ENCODE peak calls at places on chromosomes 2 and 18, in nine cellular contexts. One of them, this sample, is unnamed.

GRCh38 chr2:138421971-138422335 is 79.6 kb upstream of the SPOPL start:
- DNase-seq in astrocyte of the spinal cord: peak
- DNase-seq in RWPE1: peak
- DNase-seq in epithelial cell of esophagus: peak
- DNase-seq in lower leg skin: no peak
- DNase-seq in pancreas: no peak
- DNase-seq in CD8-positive, alpha-beta T cell: no peak
- DNase-seq in HCEC 1CT: peak
- DNase-seq in lung: no peak
- DNase-seq in this sample: no peak

GRCh38 chr2:8310557-8311455 is 371.1 kb upstream of the ID2 start:
- DNase-seq in lower leg skin: no peak
- DNase-seq in lung: no peak
- DNase-seq in astrocyte of the spinal cord: no peak
- DNase-seq in RWPE1: no peak
- DNase-seq in epithelial cell of esophagus: no peak
- DNase-seq in pancreas: no peak
- DNase-seq in CD8-positive, alpha-beta T cell: no peak
- DNase-seq in HCEC 1CT: no peak
- DNase-seq in this sample: peak

GRCh38 chr2:29106980-29107388 is 8.2 kb upstream of the CLIP4 start:
- DNase-seq in epithelial cell of esophagus: peak
- DNase-seq in CD8-positive, alpha-beta T cell: no peak
- DNase-seq in HCEC 1CT: peak
- DNase-seq in lower leg skin: no peak
- DNase-seq in pancreas: no peak
- DNase-seq in lung: no peak
- DNase-seq in RWPE1: no peak
- DNase-seq in astrocyte of the spinal cord: no peak
- DNase-seq in this sample: no peak

GRCh38 chr2:170237572-170238120 is 59.7 kb downstream of the MYO3B start:
- DNase-seq in lung: no peak
- DNase-seq in pancreas: no peak
- DNase-seq in epithelial cell of esophagus: no peak
- DNase-seq in astrocyte of the spinal cord: no peak
- DNase-seq in lower leg skin: no peak
- DNase-seq in CD8-positive, alpha-beta T cell: no peak
- DNase-seq in RWPE1: no peak
- DNase-seq in HCEC 1CT: no peak
- DNase-seq in this sample: no peak

GRCh38 chr2:118477111-118477517 is 370.3 kb downstream of the EN1 start:
- DNase-seq in astrocyte of the spinal cord: no peak
- DNase-seq in epithelial cell of esophagus: no peak
- DNase-seq in lung: no peak
- DNase-seq in RWPE1: no peak
- DNase-seq in CD8-positive, alpha-beta T cell: no peak
- DNase-seq in HCEC 1CT: no peak
- DNase-seq in lower leg skin: no peak
- DNase-seq in pancreas: no peak
- DNase-seq in this sample: no peak

GRCh38 chr18:55316615-55317184 is 271.3 kb downstream of the TCF4 start:
- DNase-seq in CD8-positive, alpha-beta T cell: no peak
- DNase-seq in lung: no peak
- DNase-seq in pancreas: no peak
- DNase-seq in lower leg skin: no peak
- DNase-seq in epithelial cell of esophagus: no peak
- DNase-seq in HCEC 1CT: no peak
- DNase-seq in RWPE1: no peak
- DNase-seq in astrocyte of the spinal cord: no peak
- DNase-seq in this sample: no peak

GRCh38 chr2:3102915-3103569 is 274.6 kb downstream of the EIPR1 start:
- DNase-seq in astrocyte of the spinal cord: no peak
- DNase-seq in RWPE1: no peak
- DNase-seq in CD8-positive, alpha-beta T cell: no peak
- DNase-seq in HCEC 1CT: no peak
- DNase-seq in epithelial cell of esophagus: no peak
- DNase-seq in pancreas: no peak
- DNase-seq in lower leg skin: no peak
- DNase-seq in lung: peak
- DNase-seq in this sample: no peak

GRCh38 chr2:41720702-41721344 is 327.0 kb upstream of the PKDCC start:
- DNase-seq in astrocyte of the spinal cord: peak
- DNase-seq in lung: no peak
- DNase-seq in HCEC 1CT: peak
- DNase-seq in lower leg skin: no peak
- DNase-seq in RWPE1: no peak
- DNase-seq in pancreas: no peak
- DNase-seq in epithelial cell of esophagus: no peak
- DNase-seq in CD8-positive, alpha-beta T cell: no peak
- DNase-seq in this sample: no peak

GRCh38 chr2:86476092-86476491 is 34.9 kb downstream of the KDM3A start:
- DNase-seq in epithelial cell of esophagus: no peak
- DNase-seq in RWPE1: no peak
- DNase-seq in HCEC 1CT: peak
- DNase-seq in CD8-positive, alpha-beta T cell: no peak
- DNase-seq in astrocyte of the spinal cord: peak
- DNase-seq in lower leg skin: no peak
- DNase-seq in pancreas: no peak
- DNase-seq in lung: no peak
- DNase-seq in this sample: no peak

GRCh38 chr2:85741811-85742507 is 11.8 kb upstream of the ATOH8 start:
- DNase-seq in lung: peak
- DNase-seq in astrocyte of the spinal cord: peak
- DNase-seq in HCEC 1CT: peak
- DNase-seq in pancreas: no peak
- DNase-seq in lower leg skin: peak
- DNase-seq in epithelial cell of esophagus: peak
- DNase-seq in CD8-positive, alpha-beta T cell: no peak
- DNase-seq in RWPE1: peak
- DNase-seq in this sample: no peak

GRCh38 chr2:215031330-215031729 is 107.1 kb downstream of the ABCA12 start:
- DNase-seq in HCEC 1CT: no peak
- DNase-seq in astrocyte of the spinal cord: no peak
- DNase-seq in RWPE1: no peak
- DNase-seq in epithelial cell of esophagus: peak
- DNase-seq in lower leg skin: no peak
- DNase-seq in lung: no peak
- DNase-seq in CD8-positive, alpha-beta T cell: no peak
- DNase-seq in pancreas: no peak
- DNase-seq in this sample: no peak

GRCh38 chr2:73071452-73072399 is at the start of gene SFXN5:
- DNase-seq in epithelial cell of esophagus: peak
- DNase-seq in astrocyte of the spinal cord: peak
- DNase-seq in pancreas: peak
- DNase-seq in CD8-positive, alpha-beta T cell: peak
- DNase-seq in HCEC 1CT: peak
- DNase-seq in lung: peak
- DNase-seq in lower leg skin: peak
- DNase-seq in RWPE1: peak
- DNase-seq in this sample: peak

GRCh38 chr2:69166812-69167468 is 154.0 kb downstream of the ANTXR1 start:
- DNase-seq in pancreas: no peak
- DNase-seq in astrocyte of the spinal cord: no peak
- DNase-seq in HCEC 1CT: no peak
- DNase-seq in lower leg skin: no peak
- DNase-seq in lung: no peak
- DNase-seq in epithelial cell of esophagus: no peak
- DNase-seq in RWPE1: no peak
- DNase-seq in CD8-positive, alpha-beta T cell: no peak
- DNase-seq in this sample: no peak

GRCh38 chr18:57437433-57437781 is 2.2 kb downstream of the ONECUT2 start:
- DNase-seq in lower leg skin: no peak
- DNase-seq in epithelial cell of esophagus: no peak
- DNase-seq in HCEC 1CT: no peak
- DNase-seq in RWPE1: no peak
- DNase-seq in CD8-positive, alpha-beta T cell: no peak
- DNase-seq in pancreas: no peak
- DNase-seq in astrocyte of the spinal cord: no peak
- DNase-seq in lung: no peak
- DNase-seq in this sample: no peak

GRCh38 chr2:207484444-207485391 is 45.0 kb upstream of the CREB1 start:
- DNase-seq in HCEC 1CT: no peak
- DNase-seq in RWPE1: no peak
- DNase-seq in CD8-positive, alpha-beta T cell: no peak
- DNase-seq in pancreas: no peak
- DNase-seq in epithelial cell of esophagus: no peak
- DNase-seq in lung: no peak
- DNase-seq in lower leg skin: no peak
- DNase-seq in astrocyte of the spinal cord: no peak
- DNase-seq in this sample: no peak

GRCh38 chr2:54386585-54386984 is 69.5 kb upstream of the SPTBN1 start:
- DNase-seq in lung: no peak
- DNase-seq in epithelial cell of esophagus: no peak
- DNase-seq in lower leg skin: no peak
- DNase-seq in CD8-positive, alpha-beta T cell: no peak
- DNase-seq in pancreas: no peak
- DNase-seq in HCEC 1CT: no peak
- DNase-seq in astrocyte of the spinal cord: no peak
- DNase-seq in RWPE1: no peak
- DNase-seq in this sample: no peak

GRCh38 chr2:69989422-69990128 is 28.1 kb upstream of the ASPRV1 start:
- DNase-seq in lung: no peak
- DNase-seq in epithelial cell of esophagus: peak
- DNase-seq in astrocyte of the spinal cord: no peak
- DNase-seq in RWPE1: peak
- DNase-seq in lower leg skin: no peak
- DNase-seq in pancreas: no peak
- DNase-seq in CD8-positive, alpha-beta T cell: no peak
- DNase-seq in HCEC 1CT: no peak
- DNase-seq in this sample: no peak

GRCh38 chr2:237766334-237766733 is 32.2 kb upstream of the RBM44 start:
- DNase-seq in lower leg skin: no peak
- DNase-seq in CD8-positive, alpha-beta T cell: no peak
- DNase-seq in lung: no peak
- DNase-seq in RWPE1: no peak
- DNase-seq in epithelial cell of esophagus: peak
- DNase-seq in astrocyte of the spinal cord: peak
- DNase-seq in HCEC 1CT: no peak
- DNase-seq in pancreas: no peak
- DNase-seq in this sample: no peak

GRCh38 chr2:211367711-211368110 is 811.3 kb downstream of the CPS1 start:
- DNase-seq in epithelial cell of esophagus: peak
- DNase-seq in CD8-positive, alpha-beta T cell: no peak
- DNase-seq in lung: no peak
- DNase-seq in lower leg skin: no peak
- DNase-seq in HCEC 1CT: peak
- DNase-seq in pancreas: no peak
- DNase-seq in RWPE1: peak
- DNase-seq in astrocyte of the spinal cord: peak
- DNase-seq in this sample: no peak

GRCh38 chr2:37262510-37262909 is 31.1 kb downstream of the NDUFAF7 start:
- DNase-seq in astrocyte of the spinal cord: no peak
- DNase-seq in CD8-positive, alpha-beta T cell: no peak
- DNase-seq in epithelial cell of esophagus: no peak
- DNase-seq in RWPE1: no peak
- DNase-seq in HCEC 1CT: no peak
- DNase-seq in lower leg skin: no peak
- DNase-seq in lung: no peak
- DNase-seq in pancreas: no peak
- DNase-seq in this sample: no peak

GRCh38 chr18:42030586-42031182 is 75.7 kb downstream of the PIK3C3 start:
- DNase-seq in HCEC 1CT: peak
- DNase-seq in pancreas: no peak
- DNase-seq in RWPE1: peak
- DNase-seq in lower leg skin: no peak
- DNase-seq in lung: no peak
- DNase-seq in epithelial cell of esophagus: peak
- DNase-seq in astrocyte of the spinal cord: peak
- DNase-seq in CD8-positive, alpha-beta T cell: no peak
- DNase-seq in this sample: no peak

GRCh38 chr2:100571668-100572067 is 8.9 kb downstream of the PDCL3 start:
- DNase-seq in lower leg skin: peak
- DNase-seq in epithelial cell of esophagus: no peak
- DNase-seq in pancreas: no peak
- DNase-seq in lung: no peak
- DNase-seq in CD8-positive, alpha-beta T cell: no peak
- DNase-seq in HCEC 1CT: no peak
- DNase-seq in astrocyte of the spinal cord: no peak
- DNase-seq in RWPE1: no peak
- DNase-seq in this sample: no peak

GRCh38 chr2:187986392-187987105 is 305.1 kb upstream of the GULP1 start:
- DNase-seq in lower leg skin: no peak
- DNase-seq in HCEC 1CT: no peak
- DNase-seq in RWPE1: peak
- DNase-seq in astrocyte of the spinal cord: peak
- DNase-seq in epithelial cell of esophagus: peak
- DNase-seq in CD8-positive, alpha-beta T cell: no peak
- DNase-seq in lung: no peak
- DNase-seq in pancreas: no peak
- DNase-seq in this sample: no peak

GRCh38 chr2:71675296-71675695 is 221.9 kb downstream of the DYSF start:
- DNase-seq in epithelial cell of esophagus: peak
- DNase-seq in lower leg skin: peak
- DNase-seq in pancreas: peak
- DNase-seq in CD8-positive, alpha-beta T cell: peak
- DNase-seq in RWPE1: peak
- DNase-seq in HCEC 1CT: no peak
- DNase-seq in astrocyte of the spinal cord: no peak
- DNase-seq in lung: peak
- DNase-seq in this sample: no peak

GRCh38 chr2:235433860-235434259 is 60.0 kb upstream of the AGAP1 start:
- DNase-seq in epithelial cell of esophagus: no peak
- DNase-seq in CD8-positive, alpha-beta T cell: no peak
- DNase-seq in RWPE1: no peak
- DNase-seq in lung: peak
- DNase-seq in astrocyte of the spinal cord: no peak
- DNase-seq in lower leg skin: peak
- DNase-seq in HCEC 1CT: peak
- DNase-seq in pancreas: peak
- DNase-seq in this sample: no peak

GRCh38 chr18:55334875-55335274 is 253.1 kb downstream of the TCF4 start:
- DNase-seq in lower leg skin: peak
- DNase-seq in astrocyte of the spinal cord: no peak
- DNase-seq in epithelial cell of esophagus: peak
- DNase-seq in lung: no peak
- DNase-seq in CD8-positive, alpha-beta T cell: no peak
- DNase-seq in pancreas: peak
- DNase-seq in HCEC 1CT: no peak
- DNase-seq in RWPE1: no peak
- DNase-seq in this sample: no peak

GRCh38 chr2:88281302-88282217 is 111.4 kb downstream of the THNSL2 start:
- DNase-seq in HCEC 1CT: no peak
- DNase-seq in CD8-positive, alpha-beta T cell: no peak
- DNase-seq in astrocyte of the spinal cord: no peak
- DNase-seq in RWPE1: no peak
- DNase-seq in epithelial cell of esophagus: no peak
- DNase-seq in lower leg skin: no peak
- DNase-seq in pancreas: peak
- DNase-seq in lung: no peak
- DNase-seq in this sample: no peak

GRCh38 chr2:70340921-70341765 is 39.3 kb upstream of the FAM136A start:
- DNase-seq in astrocyte of the spinal cord: peak
- DNase-seq in HCEC 1CT: peak
- DNase-seq in pancreas: peak
- DNase-seq in lung: peak
- DNase-seq in CD8-positive, alpha-beta T cell: peak
- DNase-seq in lower leg skin: no peak
- DNase-seq in RWPE1: peak
- DNase-seq in epithelial cell of esophagus: peak
- DNase-seq in this sample: no peak

GRCh38 chr2:167844714-167845530 is 402.5 kb downstream of the STK39 start:
- DNase-seq in CD8-positive, alpha-beta T cell: no peak
- DNase-seq in pancreas: no peak
- DNase-seq in RWPE1: no peak
- DNase-seq in lung: no peak
- DNase-seq in HCEC 1CT: no peak
- DNase-seq in astrocyte of the spinal cord: no peak
- DNase-seq in epithelial cell of esophagus: peak
- DNase-seq in lower leg skin: no peak
- DNase-seq in this sample: no peak

GRCh38 chr18:37956902-37957301 is 391.3 kb upstream of the CELF4 start:
- DNase-seq in CD8-positive, alpha-beta T cell: no peak
- DNase-seq in RWPE1: no peak
- DNase-seq in epithelial cell of esophagus: no peak
- DNase-seq in lung: no peak
- DNase-seq in HCEC 1CT: no peak
- DNase-seq in lower leg skin: no peak
- DNase-seq in pancreas: no peak
- DNase-seq in astrocyte of the spinal cord: no peak
- DNase-seq in this sample: no peak

GRCh38 chr2:134160793-134161504 is 92.9 kb upstream of the MGAT5 start:
- DNase-seq in lower leg skin: no peak
- DNase-seq in pancreas: no peak
- DNase-seq in lung: no peak
- DNase-seq in CD8-positive, alpha-beta T cell: no peak
- DNase-seq in epithelial cell of esophagus: no peak
- DNase-seq in astrocyte of the spinal cord: no peak
- DNase-seq in HCEC 1CT: no peak
- DNase-seq in RWPE1: no peak
- DNase-seq in this sample: no peak